ENCODE peak calls at places on chromosome 11, in five cellular contexts. M is colonic mucosa, S is upper lobe of right lung, D is cardiac muscle cell, R is kidney epithelial cell. G is an unnamed sample.

GRCh38 chr11:65274734-65275682 is 13.2 kb downstream of the POLA2 start:
- DNase-seq in S (peak; percentile 68), M (peak; percentile 88), R (peak; percentile 67), D (peak; percentile 80), G (peak; percentile 53)

GRCh38 chr11:33970984-33971466 is 79.1 kb upstream of the LMO2 start:
- DNase-seq in M (peak; percentile 37), R (no peak), S (no peak), D (peak; percentile 70), G (peak; percentile 67)

GRCh38 chr11:102807921-102808320 is 10.0 kb upstream of the MMP1 start:
- DNase-seq in D (no peak), S (peak; percentile 65), R (no peak), M (no peak), G (peak; percentile 23)

GRCh38 chr11:121249039-121249663 is 43.4 kb upstream of the SC5D start:
- DNase-seq in M (no peak), S (no peak), D (peak; percentile 53), R (peak; percentile 14), G (peak; percentile 37)

GRCh38 chr11:129042503-129042902 is 99.8 kb upstream of the TP53AIP1 start:
- DNase-seq in R (no peak), S (no peak), M (no peak), D (no peak), G (no peak)

GRCh38 chr11:73991471-73992006 is 8.9 kb upstream of the UCP2 start:
- DNase-seq in D (no peak), M (no peak), R (no peak), S (no peak), G (peak; percentile 62)

GRCh38 chr11:8567597-8568198 is 26.3 kb downstream of the STK33 start:
- DNase-seq in D (no peak), M (no peak), R (peak; percentile 7), S (no peak), G (peak; percentile 41)

GRCh38 chr11:65506770-65507485 is 8.1 kb downstream of the MALAT1 start:
- DNase-seq in R (no peak), S (peak; percentile 67), D (peak; percentile 64), M (peak; percentile 77), G (peak; percentile 89)

GRCh38 chr11:34234086-34234740 is 123.6 kb downstream of the ABTB2 start:
- DNase-seq in R (peak; percentile 91), S (no peak), M (peak; percentile 86), D (no peak), G (peak; percentile 92)

GRCh38 chr11:114258696-114259095 is 37.5 kb upstream of the NNMT start:
- DNase-seq in M (no peak), D (no peak), S (no peak), R (no peak), G (no peak)

GRCh38 chr11:117795726-117796455 is 1.1 kb downstream of the DSCAML1 start:
- DNase-seq in R (no peak), D (no peak), S (no peak), M (no peak), G (no peak)

GRCh38 chr11:3169235-3169951 is 4.3 kb upstream of the OSBPL5 start:
- DNase-seq in R (no peak), M (no peak), S (peak; percentile 73), D (peak; percentile 18), G (no peak)

GRCh38 chr11:79160786-79161403 is 279.9 kb downstream of the TENM4 start:
- DNase-seq in D (peak; percentile 58), R (no peak), M (no peak), S (no peak), G (peak; percentile 12)

GRCh38 chr11:20035701-20036601 is 124.3 kb downstream of the DBX1 start:
- DNase-seq in R (peak; percentile 86), S (no peak), M (no peak), D (no peak), G (no peak)

GRCh38 chr11:57566035-57566504 is 1.4 kb downstream of the UBE2L6 start:
- DNase-seq in S (no peak), R (no peak), M (peak; percentile 49), D (peak; percentile 44), G (peak; percentile 76)

GRCh38 chr11:57568330-57568766 is 876 bp upstream of the UBE2L6 start:
- DNase-seq in D (no peak), S (no peak), R (no peak), M (peak; percentile 91), G (peak; percentile 87)

GRCh38 chr11:57567210-57567511 is 311 bp downstream of the UBE2L6 start:
- DNase-seq in M (peak; percentile 39), D (no peak), R (no peak), S (no peak), G (peak; percentile 34)

GRCh38 chr11:57566564-57567209 is 785 bp downstream of the UBE2L6 start:
- DNase-seq in S (no peak), M (no peak), R (no peak), D (no peak), G (peak; percentile 30)

GRCh38 chr11:57567512-57568329 is at the start of gene UBE2L6:
- DNase-seq in D (peak; percentile 88), S (peak; percentile 92), R (no peak), M (peak; percentile 74), G (peak; percentile 66)
- TF ChIP-seq CTCF in D (no peak), S (no peak), R (no peak), M (no peak), G (peak; percentile 42)

DNA sequence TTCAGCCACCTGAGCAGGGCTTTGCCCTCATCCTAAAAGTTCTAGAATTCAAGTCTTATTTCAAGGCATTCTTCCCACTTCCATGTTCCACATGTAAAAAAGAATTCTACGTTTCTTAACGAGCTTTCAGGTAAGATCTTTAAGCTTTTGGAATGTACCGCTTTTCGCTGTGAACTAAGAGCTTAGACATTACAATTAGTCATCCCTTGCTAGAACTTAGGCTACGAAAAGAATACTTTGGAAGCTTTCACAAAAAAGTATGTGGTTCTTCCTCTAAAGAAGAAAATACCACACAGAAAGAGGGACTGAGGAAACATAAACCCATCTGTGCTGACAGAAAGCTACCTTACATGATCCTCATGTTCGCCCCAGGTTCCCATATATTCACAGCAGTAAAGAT is 1.9 kb downstream of the NUMA1 start:
- DNase-seq in M (no peak), R (no peak), D (no peak), S (no peak), G (no peak)
- H3K4me3 ChIP-seq in M (no peak overlapping the region), R (peak overlapping the region; percentile 89), D (no peak overlapping the region), S (no peak overlapping the region), G (peak overlapping the region; percentile 88)

DNA sequence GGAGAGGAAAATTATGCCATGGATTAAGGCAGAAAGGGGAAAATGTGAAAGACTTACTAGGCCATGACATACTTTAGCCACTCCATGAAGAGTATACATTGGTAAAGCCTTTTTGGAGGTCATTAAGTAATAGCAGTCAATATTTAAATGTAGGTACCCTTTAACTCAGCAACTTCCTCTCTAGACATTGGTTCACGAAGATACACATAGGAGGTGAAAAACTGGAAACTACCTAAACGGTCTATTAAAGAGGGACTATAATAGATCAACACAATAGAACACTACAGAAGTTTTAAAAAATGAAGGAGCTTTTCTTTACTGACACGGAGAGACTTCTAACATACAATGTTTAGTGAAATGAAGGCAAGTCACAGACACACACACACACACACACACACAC is 68.2 kb upstream of the BMAL1 start:
- DNase-seq in D (no peak), M (no peak), R (no peak), S (no peak), G (no peak)
- TF ChIP-seq CTCF in D (no peak), M (no peak), R (no peak), S (no peak), G (no peak)

GRCh38 chr11:827861-828167 is at the start of gene CRACR2B:
- DNase-seq in D (no peak), M (peak; percentile 77), S (no peak), R (no peak), G (peak; percentile 62)

GRCh38 chr11:826836-827145 is 928 bp upstream of the CRACR2B start:
- DNase-seq in R (no peak), D (no peak), M (no peak), S (no peak), G (peak; percentile 46)

GRCh38 chr11:825366-826231 is 2.1 kb upstream of the CRACR2B start:
- DNase-seq in R (no peak), M (peak; percentile 81), S (no peak), D (no peak), G (no peak)

GRCh38 chr11:828501-829115 is 889 bp downstream of the CRACR2B start:
- DNase-seq in S (no peak), D (no peak), R (no peak), M (no peak), G (no peak)

DNA sequence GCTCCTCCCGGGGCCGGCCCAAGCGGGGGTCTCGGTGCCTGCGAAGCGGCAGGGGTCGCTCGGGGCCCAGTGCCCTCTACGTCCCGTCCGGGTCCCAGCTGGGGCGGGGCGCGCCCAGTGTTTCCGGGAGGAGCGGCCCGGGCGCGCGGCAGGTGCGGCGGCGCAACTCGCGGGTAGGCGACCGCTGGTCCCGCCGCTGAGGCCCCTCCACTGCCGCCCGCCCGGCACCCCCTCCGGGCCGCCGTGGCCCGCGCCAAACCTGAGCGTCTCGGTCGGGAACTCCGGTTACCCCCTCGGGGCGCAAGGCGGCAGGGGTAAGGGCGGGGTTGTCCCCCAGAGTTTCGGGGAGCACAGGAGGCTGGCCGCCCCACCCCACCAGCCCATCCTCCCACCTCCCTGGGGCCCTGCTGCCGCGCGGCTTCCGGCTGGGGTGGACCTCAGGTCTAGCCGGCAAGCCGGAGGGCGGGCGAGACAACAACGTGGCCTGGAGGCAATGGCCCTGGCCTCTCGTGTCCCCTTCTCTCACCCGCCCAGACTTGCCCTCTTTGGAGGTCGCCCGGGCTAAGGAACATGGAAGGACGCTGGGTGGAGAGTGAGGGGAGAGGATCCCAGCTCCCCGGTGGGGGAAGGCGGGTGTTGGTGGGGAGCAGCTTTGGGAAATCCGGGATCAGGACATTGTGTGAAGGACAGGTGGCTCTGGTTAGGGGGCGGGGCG is 416 bp upstream of the CRACR2B start:
- DNase-seq in S (peak; percentile 85), R (no peak), M (peak; percentile 64), D (peak; percentile 67), G (peak; percentile 86)
- H3K4me3 ChIP-seq in S (peak overlapping the region; percentile 54), R (peak overlapping the region; percentile 34), M (peak overlapping the region; percentile 41), D (peak overlapping the region; percentile 27), G (peak overlapping the region; percentile 75)

GRCh38 chr11:31779268-31779879 is 31.7 kb downstream of the PAX6 start:
- DNase-seq in R (no peak), S (no peak), M (no peak), D (no peak), G (no peak)
- TF ChIP-seq CTCF in R (no peak), S (no peak), M (no peak), D (no peak), G (no peak)

GRCh38 chr11:68685656-68686380 is 1.5 kb downstream of the GAL start:
- DNase-seq in D (no peak), S (peak; percentile 40), M (no peak), R (no peak), G (no peak)
- H3K4me3 ChIP-seq in D (no peak overlapping the region), S (no peak overlapping the region), M (no peak overlapping the region), R (no peak overlapping the region), G (no peak overlapping the region)

GRCh38 chr11:1637628-1638027 is 8.1 kb downstream of the KRTAP5-5 start:
- DNase-seq in D (no peak), S (no peak), R (no peak), M (no peak), G (no peak)
- TF ChIP-seq CTCF in D (no peak), S (no peak), R (no peak), M (no peak), G (no peak)

GRCh38 chr11:46560300-46561025 is 33.4 kb downstream of the AMBRA1 start:
- DNase-seq in M (peak; percentile 53), R (no peak), D (no peak), S (no peak), G (peak; percentile 64)
- H3K4me3 ChIP-seq in M (peak overlapping the region; percentile 5), R (no peak overlapping the region), D (no peak overlapping the region), S (peak overlapping the region; percentile 50), G (peak overlapping the region; percentile 57)